ENCODE peak calls at places on chromosome 16, in seven cellular contexts. One of them, this sample, is unnamed.

GRCh38 chr16:19294156-19294649 is 8.7 kb downstream of the CLEC19A start:
- DNase-seq in effector CD4-positive, alpha-beta T cell: no peak
- DNase-seq in heart right ventricle: peak; percentile 57
- DNase-seq in BE2C: no peak
- DNase-seq in AG09319: no peak
- DNase-seq in mammary epithelial cell: no peak
- DNase-seq in brain pericyte: no peak
- DNase-seq in this sample: no peak

GRCh38 chr16:31347445-31347844 is 7.5 kb upstream of the ITGAX start:
- DNase-seq in brain pericyte: no peak
- DNase-seq in heart right ventricle: no peak
- DNase-seq in AG09319: no peak
- DNase-seq in effector CD4-positive, alpha-beta T cell: no peak
- DNase-seq in BE2C: no peak
- DNase-seq in mammary epithelial cell: no peak
- DNase-seq in this sample: no peak

GRCh38 chr16:52451971-52452421 is 94.9 kb downstream of the TOX3 start:
- DNase-seq in brain pericyte: no peak
- DNase-seq in mammary epithelial cell: no peak
- DNase-seq in BE2C: no peak
- DNase-seq in heart right ventricle: no peak
- DNase-seq in AG09319: no peak
- DNase-seq in effector CD4-positive, alpha-beta T cell: no peak
- DNase-seq in this sample: no peak

GRCh38 chr16:15874745-15875314 is 13.6 kb downstream of the CEP20 start:
- DNase-seq in brain pericyte: peak; percentile 44
- DNase-seq in mammary epithelial cell: peak; percentile 56
- DNase-seq in effector CD4-positive, alpha-beta T cell: no peak
- DNase-seq in heart right ventricle: peak; percentile 51
- DNase-seq in AG09319: peak; percentile 45
- DNase-seq in BE2C: peak; percentile 75
- DNase-seq in this sample: peak; percentile 69

GRCh38 chr16:52193441-52193840 is 353.5 kb downstream of the TOX3 start:
- DNase-seq in BE2C: no peak
- DNase-seq in AG09319: no peak
- DNase-seq in brain pericyte: no peak
- DNase-seq in heart right ventricle: no peak
- DNase-seq in mammary epithelial cell: no peak
- DNase-seq in effector CD4-positive, alpha-beta T cell: no peak
- DNase-seq in this sample: no peak

GRCh38 chr16:28875134-28876015 is 2.9 kb upstream of the ATP2A1 start:
- DNase-seq in AG09319: no peak
- DNase-seq in heart right ventricle: no peak
- DNase-seq in BE2C: no peak
- DNase-seq in mammary epithelial cell: no peak
- DNase-seq in brain pericyte: no peak
- DNase-seq in effector CD4-positive, alpha-beta T cell: no peak
- DNase-seq in this sample: no peak

GRCh38 chr16:11691771-11692170 is 23.5 kb downstream of the SNN start:
- DNase-seq in effector CD4-positive, alpha-beta T cell: no peak
- DNase-seq in mammary epithelial cell: no peak
- DNase-seq in BE2C: no peak
- DNase-seq in brain pericyte: no peak
- DNase-seq in heart right ventricle: no peak
- DNase-seq in AG09319: no peak
- DNase-seq in this sample: no peak

GRCh38 chr16:72051818-72052217 is 2.5 kb upstream of the HP start:
- DNase-seq in brain pericyte: no peak
- DNase-seq in mammary epithelial cell: no peak
- DNase-seq in heart right ventricle: no peak
- DNase-seq in BE2C: no peak
- DNase-seq in AG09319: no peak
- DNase-seq in effector CD4-positive, alpha-beta T cell: no peak
- DNase-seq in this sample: no peak

GRCh38 chr16:27383511-27384243 is 18.3 kb upstream of the IL21R start:
- DNase-seq in effector CD4-positive, alpha-beta T cell: no peak
- DNase-seq in BE2C: no peak
- DNase-seq in mammary epithelial cell: no peak
- DNase-seq in AG09319: no peak
- DNase-seq in heart right ventricle: peak; percentile 32
- DNase-seq in brain pericyte: no peak
- DNase-seq in this sample: no peak

GRCh38 chr16:29126057-29126494 is 141.2 kb downstream of the LAT start:
- DNase-seq in BE2C: no peak
- DNase-seq in heart right ventricle: no peak
- DNase-seq in brain pericyte: no peak
- DNase-seq in effector CD4-positive, alpha-beta T cell: no peak
- DNase-seq in mammary epithelial cell: no peak
- DNase-seq in AG09319: no peak
- DNase-seq in this sample: no peak

GRCh38 chr16:84526794-84527485 is 22.5 kb upstream of the MEAK7 start:
- DNase-seq in effector CD4-positive, alpha-beta T cell: no peak
- DNase-seq in brain pericyte: no peak
- DNase-seq in mammary epithelial cell: no peak
- DNase-seq in BE2C: no peak
- DNase-seq in heart right ventricle: no peak
- DNase-seq in AG09319: no peak
- DNase-seq in this sample: no peak

This sample was measured in glomerular endothelial cell.